ENCODE peak calls at places on chromosomes 4 and X, in four cellular contexts. L, F, Z and O are unnamed samples.

GRCh38 chrX:16822723-16823122 is 36.5 kb downstream of the TXLNG start:
- DNase-seq in L (peak), F (no peak), Z (no peak), O (no peak)

GRCh38 chr4:83993774-83994173 is 457.9 kb downstream of the GPAT3 start:
- DNase-seq in L (no peak), F (peak), Z (peak), O (peak)

GRCh38 chr4:8542776-8543525 is 37.2 kb upstream of the GPR78 start:
- DNase-seq in L (no peak), F (no peak), Z (no peak), O (no peak)

GRCh38 chr4:90769251-90769650 is 642.1 kb downstream of the CCSER1 start:
- DNase-seq in L (no peak), F (no peak), Z (no peak), O (no peak)

GRCh38 chr4:150297861-150298474 is 219.7 kb downstream of the DCLK2 start:
- DNase-seq in L (peak), F (no peak), Z (no peak), O (peak)

GRCh38 chrX:21735038-21735752 is 22.7 kb downstream of the SMPX start:
- DNase-seq in L (peak), F (no peak), Z (no peak), O (no peak)

GRCh38 chrX:132740316-132741123 is 217.9 kb downstream of the HS6ST2 start:
- DNase-seq in L (no peak), F (no peak), Z (no peak), O (peak)

GRCh38 chrX:26442340-26442739 is 226.4 kb downstream of the MAGEB5 start:
- DNase-seq in L (peak), F (no peak), Z (no peak), O (peak)

GRCh38 chr4:174217273-174218126 is 66.0 kb downstream of the FBXO8 start:
- DNase-seq in L (peak), F (no peak), Z (peak), O (peak)

GRCh38 chrX:38929966-38930421 is 128.7 kb downstream of the MID1IP1 start:
- DNase-seq in L (peak), F (no peak), Z (no peak), O (no peak)

GRCh38 chr4:99749445-99750391 is 66.9 kb upstream of the DAPP1 start:
- DNase-seq in L (no peak), F (no peak), Z (no peak), O (no peak)

DNA sequence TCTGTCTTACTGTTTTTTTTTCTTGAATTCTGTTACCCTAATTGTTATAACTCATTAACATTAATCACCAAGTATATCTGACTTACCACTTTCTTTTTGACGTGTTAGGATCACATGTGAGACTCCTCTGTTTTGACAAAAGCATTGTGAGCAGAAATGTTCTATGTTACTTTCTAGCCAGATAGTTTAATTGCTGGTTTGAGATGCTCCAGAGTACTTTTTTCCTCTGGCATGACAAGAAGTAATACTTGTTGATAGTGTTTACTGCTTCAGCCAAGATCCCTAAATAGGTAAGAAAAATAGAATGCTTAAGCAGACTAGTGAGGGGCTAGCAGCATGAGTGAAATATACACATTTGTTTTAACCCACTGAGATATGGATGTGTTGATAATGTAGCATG is 303.9 kb upstream of the PABPC4L start:
- DNase-seq in L (no peak), F (no peak), Z (no peak), O (no peak)
- H4K5ac ChIP-seq in L (no peak), F (no peak), Z (no peak), O (no peak)

GRCh38 chr4:25440478-25441030 is 63.5 kb downstream of the ANAPC4 start:
- DNase-seq in L (no peak), F (no peak), Z (peak), O (no peak)
- H4K5ac ChIP-seq in L (no peak), F (no peak), Z (no peak), O (no peak)

GRCh38 chrX:106972896-106973295 is 27.1 kb downstream of the MORC4 start:
- DNase-seq in L (no peak), F (no peak), Z (no peak), O (no peak)
- H4K5ac ChIP-seq in L (no peak), F (no peak), Z (no peak), O (no peak)

GRCh38 chr4:105536601-105537000 is 15.8 kb upstream of the ARHGEF38 start:
- DNase-seq in L (no peak), F (no peak), Z (no peak), O (no peak)
- H4K5ac ChIP-seq in L (no peak), F (no peak), Z (no peak), O (no peak)